ENCODE peak calls at places on chromosomes 12 and 14, in five cellular contexts. Z is endothelial cell of umbilical vein, P is A549, F is K562, B is HepG2. U is an unnamed sample.

GRCh38 chr14:54818201-54819133 is 84.2 kb downstream of the GCH1 start:
- DNase-seq in Z (peak; percentile 20), P (no peak), B (peak; percentile 18), F (peak; percentile 24), U (no peak)

GRCh38 chr14:93980464-93981201 is 4.3 kb upstream of the ASB2 start:
- DNase-seq in P (no peak), B (no peak), F (no peak), Z (no peak), U (no peak)

GRCh38 chr12:109949089-109949488 is 47.1 kb downstream of the GIT2 start:
- DNase-seq in F (no peak), B (peak; percentile 99), P (no peak), Z (no peak), U (no peak)

GRCh38 chr12:64780531-64781373 is 21.5 kb upstream of the GNS start:
- DNase-seq in P (peak; percentile 44), F (peak; percentile 34), B (no peak), Z (peak; percentile 43), U (peak; percentile 45)

GRCh38 chr12:40171501-40171900 is 53.3 kb upstream of the LRRK2 start:
- DNase-seq in Z (no peak), F (no peak), B (no peak), P (no peak), U (no peak)

GRCh38 chr12:100733817-100734593 is 60.6 kb upstream of the ANO4 start:
- DNase-seq in Z (peak; percentile 32), F (no peak), P (peak; percentile 17), B (peak; percentile 20), U (peak; percentile 28)

GRCh38 chr12:26566670-26567069 is 266.3 kb downstream of the ITPR2 start:
- DNase-seq in Z (no peak), F (no peak), B (no peak), P (no peak), U (no peak)

GRCh38 chr12:31363826-31364225 is 37.9 kb upstream of the SINHCAF start:
- DNase-seq in Z (no peak), B (no peak), F (no peak), P (no peak), U (no peak)

GRCh38 chr14:65281991-65282908 is 130.3 kb upstream of the FUT8 start:
- DNase-seq in F (no peak), P (no peak), B (no peak), Z (peak; percentile 54), U (peak; percentile 21)

GRCh38 chr12:90245396-90245795 is 536.8 kb upstream of the ATP2B1 start:
- DNase-seq in B (no peak), P (no peak), Z (no peak), F (no peak), U (no peak)

GRCh38 chr12:52252728-52253328 is 19.8 kb downstream of the KRT7 start:
- DNase-seq in P (peak; percentile 43), F (no peak), B (no peak), Z (no peak), U (no peak)

GRCh38 chr12:42070056-42070455 is 74.6 kb downstream of the GXYLT1 start:
- DNase-seq in B (no peak), Z (no peak), F (no peak), P (no peak), U (no peak)

GRCh38 chr14:86321151-86321550 is 791.2 kb downstream of the FLRT2 start:
- DNase-seq in F (no peak), P (no peak), B (no peak), Z (no peak), U (no peak)

GRCh38 chr12:47184813-47185212 is 105.1 kb upstream of the AMIGO2 start:
- DNase-seq in B (no peak), Z (no peak), F (no peak), P (no peak), U (no peak)

GRCh38 chr14:69637503-69638030 is 26.2 kb downstream of the SUSD6 start:
- DNase-seq in P (no peak), F (peak; percentile 38), B (peak; percentile 60), Z (no peak), U (no peak)

GRCh38 chr12:27460471-27460978 is 14.0 kb downstream of the SMCO2 start:
- DNase-seq in Z (peak; percentile 96), B (no peak), F (no peak), P (no peak), U (peak; percentile 67)

GRCh38 chr12:12612403-12612802 is 727 bp downstream of the CREBL2 start:
- DNase-seq in F (no peak), B (peak; percentile 82), Z (peak; percentile 65), P (peak; percentile 31), U (peak; percentile 84)

GRCh38 chr14:61193471-61193870 is 87.7 kb downstream of the TMEM30B start:
- DNase-seq in P (no peak), Z (no peak), F (no peak), B (no peak), U (no peak)

GRCh38 chr12:65155784-65156183 is 13.6 kb upstream of the LEMD3 start:
- DNase-seq in F (no peak), B (no peak), Z (no peak), P (no peak), U (no peak)

DNA sequence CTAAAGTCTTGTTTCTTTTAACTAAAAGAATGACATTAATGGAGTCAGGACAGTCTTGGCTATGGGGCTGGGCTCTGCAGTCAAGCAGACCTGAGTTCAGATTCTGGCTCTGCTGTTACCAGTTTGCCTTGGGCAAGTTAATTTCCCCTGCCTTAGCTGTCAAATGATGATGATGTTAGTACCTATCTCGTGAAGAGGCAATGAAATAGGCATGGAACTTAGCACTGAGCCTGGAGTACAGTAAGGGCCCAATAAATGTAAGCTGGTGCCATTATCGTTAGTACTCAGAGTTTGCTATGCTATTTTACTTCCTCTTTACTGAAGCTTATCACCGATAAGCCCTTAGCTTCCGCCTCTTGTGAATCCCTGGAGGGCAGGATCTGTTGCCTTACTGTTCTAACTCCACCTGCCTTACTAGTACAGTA is 8.5 kb downstream of the FBXW8 start:
- DNase-seq in P (no peak), B (no peak), F (peak; percentile 33), Z (no peak), U (peak; percentile 94)
- TF ChIP-seq MYC in P (no peak), B (no peak), F (no peak), Z (no peak), U (no peak)

DNA sequence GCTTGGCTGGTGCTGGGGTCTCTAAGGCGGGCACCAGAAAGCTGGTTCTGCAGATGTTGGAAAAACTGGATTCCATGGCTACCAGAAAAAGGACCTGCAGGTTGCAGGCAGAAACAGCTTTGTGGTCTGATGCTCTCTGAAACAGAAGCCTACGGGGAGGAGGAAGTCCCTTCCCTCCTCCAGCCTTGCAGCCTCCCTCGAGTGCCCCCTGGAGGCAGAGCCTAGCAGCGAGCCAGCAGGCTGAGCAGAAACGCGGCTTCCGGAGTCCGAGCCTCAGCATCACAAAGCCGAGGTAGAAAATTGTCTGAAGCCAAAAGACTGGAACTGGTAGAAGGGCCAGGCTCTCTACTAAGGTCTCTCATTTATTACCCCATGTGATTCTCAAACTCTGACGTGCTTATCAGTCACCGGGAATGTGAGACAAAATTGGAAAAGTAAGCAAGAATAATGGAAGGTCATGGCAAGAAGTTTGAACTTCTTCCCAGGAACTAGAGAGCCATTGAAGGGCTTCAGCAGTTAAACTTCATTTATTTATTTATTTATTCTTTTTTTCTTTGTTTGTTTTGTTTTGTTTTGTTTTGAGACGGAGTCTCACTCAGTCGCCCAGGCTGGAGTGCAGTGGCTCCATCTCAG is 82.2 kb upstream of the CPSF6 start:
- DNase-seq in P (peak; percentile 65), B (peak; percentile 63), Z (peak; percentile 67), F (peak; percentile 71), U (peak; percentile 92)
- TF ChIP-seq CTCF in P (peak; percentile 85), B (peak; percentile 93), Z (peak; percentile 99), F (peak; percentile 92), U (peak; percentile 100)

GRCh38 chr14:99535448-99535847 is 54.2 kb downstream of the CCNK start:
- DNase-seq in F (no peak), Z (no peak), P (no peak), B (no peak), U (no peak)
- TF ChIP-seq MYC in F (no peak), Z (no peak), P (no peak), B (no peak), U (no peak)

GRCh38 chr12:21940972-21941521 is at the start of gene ABCC9:
- DNase-seq in P (no peak), F (no peak), B (no peak), Z (peak; percentile 16), U (no peak)

GRCh38 chr12:21939435-21939834 is 1.8 kb downstream of the ABCC9 start:
- DNase-seq in Z (no peak), B (no peak), P (no peak), F (no peak), U (no peak)

GRCh38 chr12:21941522-21942376 is 523 bp upstream of the ABCC9 start:
- DNase-seq in P (no peak), B (no peak), Z (peak; percentile 20), F (no peak), U (no peak)

GRCh38 chr12:21938879-21939278 is 2.3 kb downstream of the ABCC9 start:
- DNase-seq in B (no peak), P (no peak), Z (no peak), F (no peak), U (no peak)

DNA sequence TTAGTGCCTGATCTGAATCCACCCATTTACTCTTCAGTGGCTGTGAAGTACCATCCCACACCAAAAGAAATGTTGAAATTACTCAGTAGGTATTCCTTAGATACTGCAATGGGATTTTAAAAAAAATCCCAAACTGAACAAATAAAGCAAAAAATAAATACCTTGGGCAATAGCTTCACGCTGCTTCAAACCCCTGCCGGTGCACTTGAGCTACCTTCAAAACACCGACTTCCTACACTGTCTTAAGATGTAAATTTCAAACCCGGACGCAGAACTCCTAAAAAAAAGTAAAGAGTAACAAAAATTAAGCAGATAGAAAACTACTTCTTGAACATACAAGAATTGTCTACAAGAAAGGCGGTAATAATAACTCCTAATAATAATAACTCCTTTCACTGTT is 677 bp downstream of the ABCC9 start:
- DNase-seq in Z (peak; percentile 4), B (no peak), F (no peak), P (no peak), U (no peak)
- TF ChIP-seq CTCF in Z (no peak), B (no peak), F (no peak), P (no peak), U (no peak)

GRCh38 chr12:50258167-50258551 is 25.2 kb downstream of the LIMA1 start:
- DNase-seq in Z (no peak), B (no peak), F (no peak), P (no peak), U (no peak)

GRCh38 chr12:50252977-50253376 is 30.3 kb downstream of the LIMA1 start:
- DNase-seq in Z (no peak), P (no peak), F (no peak), B (no peak), U (no peak)

GRCh38 chr12:50256761-50257160 is 26.6 kb downstream of the LIMA1 start:
- DNase-seq in Z (no peak), B (no peak), F (no peak), P (no peak), U (no peak)

GRCh38 chr12:50261654-50262053 is 21.7 kb downstream of the LIMA1 start:
- DNase-seq in B (no peak), P (no peak), Z (no peak), F (no peak), U (no peak)

GRCh38 chr12:50257226-50258166 is 25.8 kb downstream of the LIMA1 start:
- DNase-seq in B (no peak), Z (peak; percentile 78), P (no peak), F (no peak), U (no peak)
- TF ChIP-seq MYC in B (no peak), Z (no peak), P (no peak), F (no peak), U (no peak)